ENCODE peak calls at places on chromosome 3, in seven cellular contexts. One of them, this sample, is unnamed.

GRCh38 chr3:39372831-39373230 is 10.3 kb upstream of the SLC25A38 start:
- DNase-seq in GM12892: no peak
- DNase-seq in stomach: no peak
- DNase-seq in HL-60: no peak
- DNase-seq in GM12891: no peak
- DNase-seq in HCT116: no peak
- DNase-seq in suprapubic skin: no peak
- DNase-seq in this sample: no peak

GRCh38 chr3:161552984-161553383 is 56.4 kb downstream of the OTOL1 start:
- DNase-seq in HL-60: no peak
- DNase-seq in GM12892: no peak
- DNase-seq in stomach: no peak
- DNase-seq in suprapubic skin: no peak
- DNase-seq in GM12891: no peak
- DNase-seq in HCT116: no peak
- DNase-seq in this sample: no peak

GRCh38 chr3:41137686-41138111 is 61.6 kb upstream of the CTNNB1 start:
- DNase-seq in HCT116: no peak
- DNase-seq in GM12891: no peak
- DNase-seq in HL-60: peak; percentile 25
- DNase-seq in stomach: no peak
- DNase-seq in suprapubic skin: no peak
- DNase-seq in GM12892: no peak
- DNase-seq in this sample: no peak

GRCh38 chr3:141152801-141153678 is 78.6 kb upstream of the PXYLP1 start:
- DNase-seq in stomach: no peak
- DNase-seq in HL-60: no peak
- DNase-seq in GM12891: no peak
- DNase-seq in HCT116: no peak
- DNase-seq in GM12892: no peak
- DNase-seq in suprapubic skin: no peak
- DNase-seq in this sample: no peak

GRCh38 chr3:49158108-49158709 is 7.9 kb downstream of the CCDC71 start:
- DNase-seq in HL-60: peak; percentile 74
- DNase-seq in GM12892: no peak
- DNase-seq in GM12891: no peak
- DNase-seq in HCT116: peak; percentile 28
- DNase-seq in suprapubic skin: no peak
- DNase-seq in stomach: peak; percentile 62
- DNase-seq in this sample: no peak

GRCh38 chr3:38453075-38453913 is at the start of gene ACVR2B:
- DNase-seq in stomach: peak; percentile 94
- DNase-seq in GM12892: peak; percentile 76
- DNase-seq in GM12891: peak; percentile 78
- DNase-seq in HCT116: peak; percentile 54
- DNase-seq in HL-60: peak; percentile 54
- DNase-seq in suprapubic skin: peak; percentile 95
- DNase-seq in this sample: peak; percentile 91

GRCh38 chr3:4850211-4850927 is 128.9 kb upstream of the BHLHE40 start:
- DNase-seq in GM12891: no peak
- DNase-seq in HCT116: no peak
- DNase-seq in GM12892: no peak
- DNase-seq in stomach: no peak
- DNase-seq in suprapubic skin: no peak
- DNase-seq in HL-60: no peak
- DNase-seq in this sample: no peak

GRCh38 chr3:3629911-3630310 is 169.3 kb upstream of the LRRN1 start:
- DNase-seq in GM12892: no peak
- DNase-seq in suprapubic skin: no peak
- DNase-seq in HL-60: no peak
- DNase-seq in GM12891: no peak
- DNase-seq in stomach: no peak
- DNase-seq in HCT116: no peak
- DNase-seq in this sample: no peak

GRCh38 chr3:58404396-58404795 is 29.2 kb downstream of the PDHB start:
- DNase-seq in stomach: no peak
- DNase-seq in HL-60: no peak
- DNase-seq in GM12892: no peak
- DNase-seq in suprapubic skin: no peak
- DNase-seq in GM12891: no peak
- DNase-seq in HCT116: no peak
- DNase-seq in this sample: no peak

GRCh38 chr3:165254812-165255211 is 58.6 kb upstream of the SLITRK3 start:
- DNase-seq in HCT116: peak; percentile 39
- DNase-seq in HL-60: no peak
- DNase-seq in GM12892: no peak
- DNase-seq in suprapubic skin: no peak
- DNase-seq in GM12891: no peak
- DNase-seq in stomach: no peak
- DNase-seq in this sample: no peak

GRCh38 chr3:132231633-132232032 is 85.6 kb upstream of the ACP3 start:
- DNase-seq in suprapubic skin: no peak
- DNase-seq in stomach: no peak
- DNase-seq in HCT116: peak; percentile 22
- DNase-seq in GM12891: no peak
- DNase-seq in HL-60: no peak
- DNase-seq in GM12892: no peak
- DNase-seq in this sample: no peak

GRCh38 chr3:143973352-143974021 is 1.9 kb downstream of the DIPK2A start:
- DNase-seq in suprapubic skin: no peak
- DNase-seq in stomach: no peak
- DNase-seq in GM12892: no peak
- DNase-seq in HL-60: no peak
- DNase-seq in HCT116: no peak
- DNase-seq in GM12891: no peak
- DNase-seq in this sample: no peak

GRCh38 chr3:129463094-129463493 is 23.1 kb downstream of the IFT122 start:
- DNase-seq in stomach: no peak
- DNase-seq in GM12892: no peak
- DNase-seq in HL-60: no peak
- DNase-seq in GM12891: no peak
- DNase-seq in suprapubic skin: no peak
- DNase-seq in HCT116: no peak
- DNase-seq in this sample: no peak

GRCh38 chr3:49377483-49377882 is 19.3 kb upstream of the GPX1 start:
- DNase-seq in GM12892: no peak
- DNase-seq in stomach: no peak
- DNase-seq in suprapubic skin: no peak
- DNase-seq in GM12891: no peak
- DNase-seq in HCT116: no peak
- DNase-seq in HL-60: peak; percentile 49
- DNase-seq in this sample: no peak

GRCh38 chr3:57822686-57823085 is 66.6 kb downstream of the SLMAP start:
- DNase-seq in stomach: no peak
- DNase-seq in HL-60: no peak
- DNase-seq in HCT116: no peak
- DNase-seq in suprapubic skin: no peak
- DNase-seq in GM12891: no peak
- DNase-seq in GM12892: no peak
- DNase-seq in this sample: no peak

GRCh38 chr3:186259612-186260383 is 102.2 kb downstream of the DGKG start:
- DNase-seq in GM12891: peak; percentile 59
- DNase-seq in suprapubic skin: no peak
- DNase-seq in GM12892: peak; percentile 63
- DNase-seq in HL-60: peak; percentile 54
- DNase-seq in HCT116: peak; percentile 75
- DNase-seq in stomach: peak; percentile 82
- DNase-seq in this sample: peak; percentile 93

GRCh38 chr3:165883866-165884478 is 46.7 kb upstream of the BCHE start:
- DNase-seq in GM12892: no peak
- DNase-seq in stomach: no peak
- DNase-seq in HL-60: no peak
- DNase-seq in HCT116: no peak
- DNase-seq in suprapubic skin: no peak
- DNase-seq in GM12891: no peak
- DNase-seq in this sample: no peak

GRCh38 chr3:100423611-100424010 is 22.3 kb downstream of the LNP1 start:
- DNase-seq in HCT116: no peak
- DNase-seq in GM12892: no peak
- DNase-seq in GM12891: no peak
- DNase-seq in suprapubic skin: no peak
- DNase-seq in HL-60: no peak
- DNase-seq in stomach: no peak
- DNase-seq in this sample: no peak

GRCh38 chr3:124395165-124395564 is 335.1 kb upstream of the UMPS start:
- DNase-seq in suprapubic skin: no peak
- DNase-seq in GM12891: no peak
- DNase-seq in GM12892: no peak
- DNase-seq in HCT116: no peak
- DNase-seq in HL-60: no peak
- DNase-seq in stomach: no peak
- DNase-seq in this sample: no peak

GRCh38 chr3:61574854-61575253 is 13.5 kb downstream of the PTPRG start:
- DNase-seq in GM12892: no peak
- DNase-seq in suprapubic skin: no peak
- DNase-seq in stomach: no peak
- DNase-seq in GM12891: no peak
- DNase-seq in HL-60: no peak
- DNase-seq in HCT116: no peak
- DNase-seq in this sample: no peak

GRCh38 chr3:53222183-53222901 is 33.5 kb downstream of the TKT start:
- DNase-seq in GM12892: no peak
- DNase-seq in HL-60: no peak
- DNase-seq in HCT116: no peak
- DNase-seq in stomach: no peak
- DNase-seq in suprapubic skin: no peak
- DNase-seq in GM12891: no peak
- DNase-seq in this sample: peak; percentile 69

GRCh38 chr3:53221827-53222182 is 34.0 kb downstream of the TKT start:
- DNase-seq in GM12892: no peak
- DNase-seq in stomach: no peak
- DNase-seq in suprapubic skin: no peak
- DNase-seq in HCT116: no peak
- DNase-seq in HL-60: no peak
- DNase-seq in GM12891: no peak
- DNase-seq in this sample: peak; percentile 33

GRCh38 chr3:53221345-53221744 is 34.5 kb downstream of the TKT start:
- DNase-seq in HCT116: no peak
- DNase-seq in GM12891: no peak
- DNase-seq in HL-60: no peak
- DNase-seq in stomach: no peak
- DNase-seq in suprapubic skin: no peak
- DNase-seq in GM12892: no peak
- DNase-seq in this sample: no peak

GRCh38 chr3:53218136-53218535 is 37.7 kb downstream of the TKT start:
- DNase-seq in GM12891: no peak
- DNase-seq in HL-60: peak; percentile 82
- DNase-seq in stomach: no peak
- DNase-seq in GM12892: no peak
- DNase-seq in suprapubic skin: no peak
- DNase-seq in HCT116: no peak
- DNase-seq in this sample: no peak

GRCh38 chr3:53219897-53220483 is 35.8 kb downstream of the TKT start:
- DNase-seq in suprapubic skin: peak; percentile 81
- DNase-seq in HCT116: peak; percentile 57
- DNase-seq in HL-60: peak; percentile 92
- DNase-seq in GM12891: peak; percentile 72
- DNase-seq in stomach: peak; percentile 90
- DNase-seq in GM12892: peak; percentile 68
- DNase-seq in this sample: peak; percentile 95
- TF ChIP-seq POLR2AphosphoS5 in suprapubic skin: no peak
- TF ChIP-seq POLR2AphosphoS5 in HCT116: no peak
- TF ChIP-seq POLR2AphosphoS5 in HL-60: peak; percentile 23
- TF ChIP-seq POLR2AphosphoS5 in GM12891: no peak
- TF ChIP-seq POLR2AphosphoS5 in stomach: peak; percentile 68
- TF ChIP-seq POLR2AphosphoS5 in GM12892: no peak
- TF ChIP-seq POLR2AphosphoS5 in this sample: peak; percentile 34

DNA sequence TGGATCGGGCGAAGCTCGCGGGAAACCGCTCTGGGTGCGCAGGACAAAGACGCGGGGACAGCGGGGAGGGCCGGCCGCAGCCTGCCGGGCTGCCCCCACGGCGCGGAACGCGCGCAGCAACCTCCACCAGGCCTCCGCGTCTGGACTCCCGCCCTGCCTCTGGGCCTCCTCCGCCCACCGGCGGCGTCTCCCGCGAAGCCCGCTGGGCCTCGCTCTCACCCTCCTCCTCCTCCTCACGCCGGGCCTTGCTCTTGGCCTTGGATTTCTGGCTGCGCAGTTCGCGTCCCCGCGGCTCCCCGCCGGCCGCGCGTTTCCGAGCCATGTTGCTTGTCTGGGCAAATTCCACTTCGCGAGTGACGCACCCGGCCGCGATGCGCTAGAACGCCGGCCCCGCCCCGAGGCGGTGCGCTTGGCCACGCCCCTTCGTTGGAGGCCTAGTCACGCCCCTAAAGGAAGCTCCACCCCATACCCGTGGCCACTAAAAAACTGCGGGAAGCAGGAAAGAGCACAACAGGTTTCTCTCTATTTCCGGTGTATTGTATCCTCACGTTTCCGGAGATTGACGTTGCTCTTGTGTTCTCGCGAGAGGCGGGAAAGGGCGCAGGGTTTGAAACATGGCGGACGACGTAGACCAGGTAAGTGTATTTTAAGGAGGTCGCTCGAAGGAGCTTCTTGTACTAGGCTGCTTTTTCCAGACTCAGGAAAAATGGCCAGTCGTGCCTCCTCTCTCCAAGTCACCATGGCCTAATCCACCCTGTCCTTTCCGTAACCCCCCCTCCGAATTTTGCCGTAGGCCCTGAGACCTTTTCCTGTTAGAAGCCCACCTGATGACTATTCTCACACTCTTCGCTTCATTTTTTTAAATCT is at the start of the genes LSM3 and XPC:
- DNase-seq in GM12891: peak; percentile 73
- DNase-seq in HL-60: peak; percentile 98
- DNase-seq in GM12892: peak; percentile 75
- DNase-seq in stomach: peak; percentile 98
- DNase-seq in suprapubic skin: peak; percentile 99
- DNase-seq in HCT116: peak; percentile 98
- DNase-seq in this sample: peak; percentile 99
- TF ChIP-seq POLR2AphosphoS5 in GM12891: peak; percentile 85
- TF ChIP-seq POLR2AphosphoS5 in HL-60: peak; percentile 86
- TF ChIP-seq POLR2AphosphoS5 in GM12892: peak; percentile 93
- TF ChIP-seq POLR2AphosphoS5 in stomach: peak; percentile 99
- TF ChIP-seq POLR2AphosphoS5 in suprapubic skin: peak; percentile 77
- TF ChIP-seq POLR2AphosphoS5 in HCT116: peak; percentile 90
- TF ChIP-seq POLR2AphosphoS5 in this sample: peak; percentile 100

DNA sequence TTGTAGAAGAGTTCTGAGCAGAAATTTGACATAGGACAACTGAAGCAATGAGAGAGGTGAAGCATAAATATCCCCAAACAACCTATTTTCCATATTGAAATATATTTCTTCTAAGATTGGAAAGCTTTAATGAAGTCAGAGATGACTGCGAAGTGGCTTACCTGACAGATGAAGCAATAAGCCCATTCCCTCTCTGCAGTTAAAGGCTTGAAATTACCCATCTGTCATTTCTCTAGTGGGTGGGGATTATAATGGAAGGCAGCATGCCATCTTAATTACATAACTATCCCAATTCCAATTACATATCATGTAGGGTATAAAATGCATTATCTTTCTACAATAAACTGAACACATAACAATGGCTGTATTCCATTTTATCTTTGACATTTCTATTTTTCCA is 1070.5 kb downstream of the SI start:
- DNase-seq in GM12891: no peak
- DNase-seq in HCT116: no peak
- DNase-seq in GM12892: no peak
- DNase-seq in suprapubic skin: no peak
- DNase-seq in stomach: no peak
- DNase-seq in HL-60: no peak
- DNase-seq in this sample: no peak
- TF ChIP-seq POLR2AphosphoS5 in GM12891: no peak
- TF ChIP-seq POLR2AphosphoS5 in HCT116: no peak
- TF ChIP-seq POLR2AphosphoS5 in GM12892: no peak
- TF ChIP-seq POLR2AphosphoS5 in suprapubic skin: no peak
- TF ChIP-seq POLR2AphosphoS5 in stomach: no peak
- TF ChIP-seq POLR2AphosphoS5 in HL-60: no peak
- TF ChIP-seq POLR2AphosphoS5 in this sample: no peak

GRCh38 chr3:45647148-45647619 is 42.0 kb upstream of the SACM1L start:
- DNase-seq in HL-60: peak; percentile 67
- DNase-seq in GM12891: no peak
- DNase-seq in suprapubic skin: no peak
- DNase-seq in stomach: no peak
- DNase-seq in HCT116: no peak
- DNase-seq in GM12892: no peak
- DNase-seq in this sample: no peak
- TF ChIP-seq POLR2AphosphoS5 in HL-60: peak; percentile 37
- TF ChIP-seq POLR2AphosphoS5 in GM12891: no peak
- TF ChIP-seq POLR2AphosphoS5 in suprapubic skin: no peak
- TF ChIP-seq POLR2AphosphoS5 in stomach: peak; percentile 92
- TF ChIP-seq POLR2AphosphoS5 in HCT116: no peak
- TF ChIP-seq POLR2AphosphoS5 in GM12892: no peak
- TF ChIP-seq POLR2AphosphoS5 in this sample: peak; percentile 28

This sample was measured in spleen.